ENCODE peak calls at places on chromosomes 12 and 14, in six cellular contexts. F is choroid plexus epithelial cell, A is psoas muscle, Q is AG04449, J is cardiac fibroblast, Z is astrocyte. R is an unnamed sample.

GRCh38 chr12:118840399-118840798 is 140.9 kb upstream of the SRRM4 start:
- DNase-seq in F (no peak), A (no peak), Q (no peak), J (no peak), Z (no peak), R (no peak)

GRCh38 chr12:122977655-122978392 is 2.7 kb upstream of the ARL6IP4 start:
- DNase-seq in F (no peak), A (no peak), Q (no peak), J (no peak), Z (no peak), R (no peak)

GRCh38 chr12:42958271-42958674 is 368.7 kb upstream of the PRICKLE1 start:
- DNase-seq in F (no peak), A (no peak), Q (no peak), J (peak), Z (peak), R (no peak)

GRCh38 chr12:47900480-47901129 is 4.2 kb downstream of the VDR start:
- DNase-seq in F (peak), A (no peak), Q (no peak), J (peak), Z (no peak), R (no peak)

GRCh38 chr12:10140001-10140400 is 10.0 kb upstream of the CLEC7A start:
- DNase-seq in F (peak), A (no peak), Q (no peak), J (peak), Z (peak), R (peak)

GRCh38 chr12:94875525-94875924 is 128.0 kb downstream of the NDUFA12 start:
- DNase-seq in F (peak), A (no peak), Q (no peak), J (peak), Z (no peak), R (peak)

GRCh38 chr14:87992349-87992719 is 648 bp downstream of the GALC start:
- DNase-seq in F (no peak), A (peak), Q (no peak), J (no peak), Z (no peak), R (peak)

GRCh38 chr14:101823511-101824120 is 62.1 kb downstream of the PPP2R5C start:
- DNase-seq in F (no peak), A (no peak), Q (no peak), J (no peak), Z (no peak), R (peak)

GRCh38 chr12:88472248-88472647 is 108.0 kb downstream of the KITLG start:
- DNase-seq in F (peak), A (no peak), Q (no peak), J (peak), Z (peak), R (peak)

GRCh38 chr12:70948976-70949336 is 28.4 kb upstream of the PTPRR start:
- DNase-seq in F (peak), A (no peak), Q (no peak), J (no peak), Z (no peak), R (peak)

GRCh38 chr12:58502857-58503256 is 417.4 kb downstream of the LRIG3 start:
- DNase-seq in F (peak), A (no peak), Q (no peak), J (no peak), Z (no peak), R (no peak)

GRCh38 chr12:25771062-25771461 is 187.4 kb upstream of the RASSF8 start:
- DNase-seq in F (peak), A (no peak), Q (no peak), J (peak), Z (peak), R (peak)

GRCh38 chr12:79858518-79858917 is 76.4 kb downstream of the PPP1R12A start:
- DNase-seq in F (peak), A (no peak), Q (peak), J (peak), Z (peak), R (peak)

GRCh38 chr12:85076688-85077430 is 40.7 kb downstream of the LRRIQ1 start:
- DNase-seq in F (peak), A (no peak), Q (peak), J (peak), Z (peak), R (peak)

GRCh38 chr12:109719123-109720022 is 5.7 kb downstream of the FAM222A start:
- DNase-seq in F (peak), A (no peak), Q (no peak), J (no peak), Z (no peak), R (no peak)

GRCh38 chr12:69540606-69541386 is 44.5 kb upstream of the CCT2 start:
- DNase-seq in F (peak), A (no peak), Q (no peak), J (peak), Z (peak), R (peak)

GRCh38 chr12:4526923-4527546 is 11.7 kb upstream of the RAD51AP1 start:
- DNase-seq in F (peak), A (no peak), Q (no peak), J (peak), Z (peak), R (peak)

GRCh38 chr12:12608557-12608957 is 3.1 kb upstream of the CREBL2 start:
- DNase-seq in F (peak), A (no peak), Q (no peak), J (peak), Z (no peak), R (peak)

GRCh38 chr14:58296731-58297130 is 1.6 kb upstream of the ARID4A start:
- DNase-seq in F (peak), A (no peak), Q (no peak), J (peak), Z (peak), R (peak)

GRCh38 chr12:50618864-50619609 is 114.3 kb downstream of the DIP2B start:
- DNase-seq in F (peak), A (no peak), Q (no peak), J (peak), Z (peak), R (peak)

GRCh38 chr12:62933220-62933870 is 1.6 kb downstream of the PPM1H start:
- DNase-seq in F (no peak), A (no peak), Q (no peak), J (peak), Z (no peak), R (no peak)

GRCh38 chr14:58430156-58430555 is 2.6 kb downstream of the KIAA0586 start:
- DNase-seq in F (peak), A (no peak), Q (peak), J (peak), Z (peak), R (peak)

GRCh38 chr12:19967001-19967400 is 401.3 kb upstream of the PDE3A start:
- DNase-seq in F (no peak), A (no peak), Q (no peak), J (peak), Z (peak), R (no peak)

GRCh38 chr12:107607464-107608392 is 77.9 kb upstream of the PWP1 start:
- DNase-seq in F (peak), A (peak), Q (no peak), J (peak), Z (peak), R (peak)

GRCh38 chr12:103840399-103840880 is 594 bp downstream of the NT5DC3 start:
- DNase-seq in F (no peak), A (peak), Q (no peak), J (peak), Z (peak), R (peak)

GRCh38 chr14:89401783-89402182 is 15.2 kb downstream of the FOXN3 start:
- DNase-seq in F (no peak), A (no peak), Q (no peak), J (no peak), Z (no peak), R (no peak)

GRCh38 chr12:6845395-6845794 is 4.7 kb downstream of the GNB3 start:
- DNase-seq in F (no peak), A (no peak), Q (no peak), J (no peak), Z (no peak), R (no peak)

GRCh38 chr12:130566446-130567155 is 149.5 kb downstream of the RIMBP2 start:
- DNase-seq in F (no peak), A (no peak), Q (no peak), J (no peak), Z (no peak), R (no peak)

GRCh38 chr12:8483081-8483479 is 27.3 kb downstream of the CLEC6A start:
- DNase-seq in F (no peak), A (no peak), Q (no peak), J (no peak), Z (no peak), R (no peak)

GRCh38 chr12:99367181-99367580 is 280.4 kb upstream of the GARIN6 start:
- DNase-seq in F (no peak), A (no peak), Q (no peak), J (no peak), Z (no peak), R (no peak)

DNA sequence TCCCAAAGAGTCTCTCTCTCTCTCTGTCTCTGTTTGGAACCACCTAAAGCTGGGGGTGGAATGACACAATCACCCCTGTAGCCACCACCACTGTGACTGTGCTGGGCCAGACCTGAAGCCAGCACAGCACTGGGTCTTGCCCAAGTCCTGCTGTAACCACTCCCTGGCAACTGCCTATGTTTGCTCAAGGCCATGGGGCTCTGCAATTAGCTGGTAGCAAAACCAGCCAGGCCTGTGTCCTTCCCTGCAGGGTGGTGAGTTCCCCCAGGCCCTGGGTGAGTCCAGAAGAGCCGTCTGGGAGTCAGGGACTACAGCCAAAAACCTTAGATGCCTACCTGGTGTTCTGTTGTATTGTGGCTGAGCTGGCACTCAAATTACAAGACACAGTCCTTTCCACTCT is 50.8 kb downstream of the DGLUCY start:
- DNase-seq in F (no peak), A (peak), Q (no peak), J (no peak), Z (no peak), R (no peak)
- TF ChIP-seq CTCF in F (no peak), A (no peak), Q (no peak), J (no peak), Z (no peak), R (no peak)

DNA sequence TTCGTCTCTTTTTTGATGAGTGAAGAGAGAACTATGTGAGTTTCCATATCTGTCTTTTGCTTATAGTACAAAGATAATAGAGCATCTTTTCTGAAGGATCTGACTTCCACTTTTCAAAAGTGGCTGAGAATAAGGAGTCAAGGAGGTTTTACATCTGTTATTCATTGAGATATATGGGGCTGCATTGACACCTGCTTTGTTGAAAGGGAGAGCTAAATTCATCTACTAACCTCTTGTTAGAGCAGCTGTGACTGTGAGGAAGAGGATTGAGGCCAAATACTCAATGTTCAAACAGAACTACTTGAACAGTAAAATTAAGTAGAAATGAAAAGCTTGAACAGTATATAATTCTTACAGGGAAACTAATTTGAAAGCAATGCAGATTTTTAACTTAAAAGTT is 130.2 kb upstream of the ATP2B1 start:
- DNase-seq in F (no peak), A (no peak), Q (no peak), J (no peak), Z (no peak), R (no peak)
- H3K4me3 ChIP-seq in F (no peak), A (no peak), Q (no peak), J (no peak), Z (no peak), R (no peak)

GRCh38 chr14:24679248-24680085 is 45.5 kb upstream of the GZMB start:
- DNase-seq in F (no peak), A (no peak), Q (no peak), J (no peak), Z (no peak), R (no peak)
- TF ChIP-seq CTCF in F (no peak), A (no peak), Q (no peak), J (no peak), Z (no peak), R (no peak)

DNA sequence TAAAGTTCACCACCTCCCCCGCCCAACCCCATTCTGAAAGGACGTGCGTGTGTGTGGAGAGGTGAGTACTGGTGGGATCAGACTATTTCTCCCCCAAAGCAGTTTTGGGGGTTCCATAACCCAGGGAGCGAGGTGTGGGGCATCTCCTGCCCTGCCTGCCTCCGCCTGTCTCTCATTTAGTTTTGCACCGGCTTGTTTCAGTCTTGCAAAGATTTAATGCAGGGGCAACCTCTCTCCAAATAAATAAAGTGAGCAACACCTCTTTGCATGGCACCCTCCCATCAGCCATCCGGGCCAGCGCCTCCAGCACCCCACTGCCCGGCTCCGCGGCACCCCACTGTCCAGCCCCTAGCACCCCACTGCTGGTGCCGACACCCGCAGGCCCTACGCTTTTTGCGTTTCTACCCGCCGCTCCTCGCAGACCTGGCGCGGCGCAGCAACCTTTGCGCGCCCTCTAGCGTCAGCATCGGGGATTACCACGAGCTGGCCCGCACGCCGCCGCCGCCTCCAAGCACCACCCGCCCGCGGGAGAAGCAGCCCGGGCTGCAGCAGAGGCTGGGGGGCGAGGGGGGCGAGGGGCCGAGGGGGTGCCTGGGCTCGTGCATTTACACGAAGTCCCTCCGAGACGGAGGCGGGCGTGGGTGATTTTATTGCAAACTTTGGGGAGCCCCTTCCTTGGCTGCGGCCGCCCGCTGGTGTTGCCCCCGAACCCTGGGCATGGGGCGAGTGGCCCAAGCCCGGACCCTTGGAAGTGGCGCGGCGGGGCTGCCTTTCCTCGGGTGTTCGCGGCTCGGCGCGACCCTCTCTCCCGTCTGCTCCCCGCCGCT is 55.8 kb upstream of the VRK1 start:
- DNase-seq in F (peak), A (peak), Q (no peak), J (peak), Z (no peak), R (peak)
- H3K4me3 ChIP-seq in F (peak), A (peak), Q (peak), J (peak), Z (peak), R (peak)

DNA sequence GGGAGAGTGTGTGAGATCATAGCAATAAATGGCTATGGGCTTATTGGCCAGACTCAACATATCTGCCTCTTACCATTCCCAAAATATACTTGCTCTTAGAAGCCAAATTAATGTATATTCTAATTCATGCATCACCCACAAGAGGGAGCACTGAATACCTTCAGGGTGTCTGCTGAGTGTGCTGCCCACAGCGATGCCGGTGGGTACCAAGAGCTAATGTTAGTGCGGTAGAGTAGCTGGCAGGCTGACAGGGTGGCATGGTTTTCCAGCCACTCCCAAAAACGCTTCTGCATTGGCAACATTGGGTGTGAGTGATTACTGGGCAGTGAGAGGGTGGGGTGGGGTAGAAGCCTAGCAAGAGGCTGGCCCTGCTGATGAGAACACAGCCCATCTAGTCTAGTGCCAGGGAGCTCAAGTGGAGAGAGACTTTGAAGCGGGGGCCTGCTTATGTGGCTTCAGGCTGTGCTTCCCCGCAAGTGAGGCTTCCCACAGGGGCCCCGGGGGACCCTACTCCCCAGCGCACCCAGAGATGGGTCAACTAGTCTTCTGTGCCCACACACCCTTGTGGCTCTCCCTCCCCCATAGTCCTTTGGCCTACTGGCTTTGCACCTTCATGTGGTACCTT is 9.2 kb upstream of the PLEKHD1 start:
- DNase-seq in F (peak), A (no peak), Q (no peak), J (peak), Z (no peak), R (no peak)
- TF ChIP-seq CTCF in F (peak), A (peak), Q (no peak), J (peak), Z (peak), R (peak)